ENCODE peak calls at places on chromosome 17, in six cellular contexts. One of them, this sample, is unnamed.

GRCh38 chr17:5785343-5785742 is 201.0 kb upstream of the NLRP1 start:
- DNase-seq in GM04504: peak; percentile 52
- DNase-seq in stimulated activated CD4-positive, alpha-beta T cell treated with anti-CD3 and anti-CD28 coated beads, Interleukin-4, amount 100 ng/mL, for 1 hour: no peak
- DNase-seq in endothelial cell: no peak
- DNase-seq in activated T-cell treated with anti-CD3 and anti-CD28 coated beads, Interleukin-2, amount 50 U/mL, for 4 hours: no peak
- DNase-seq in EL: peak; percentile 89
- DNase-seq in this sample: no peak

GRCh38 chr17:42651392-42651791 is 7.7 kb upstream of the TUBG2 start:
- DNase-seq in stimulated activated CD4-positive, alpha-beta T cell treated with anti-CD3 and anti-CD28 coated beads, Interleukin-4, amount 100 ng/mL, for 1 hour: no peak
- DNase-seq in GM04504: no peak
- DNase-seq in activated T-cell treated with anti-CD3 and anti-CD28 coated beads, Interleukin-2, amount 50 U/mL, for 4 hours: no peak
- DNase-seq in endothelial cell: no peak
- DNase-seq in EL: no peak
- DNase-seq in this sample: no peak

GRCh38 chr17:63497708-63498483 is 21.0 kb downstream of the ACE start:
- DNase-seq in endothelial cell: peak; percentile 51
- DNase-seq in activated T-cell treated with anti-CD3 and anti-CD28 coated beads, Interleukin-2, amount 50 U/mL, for 4 hours: no peak
- DNase-seq in GM04504: no peak
- DNase-seq in EL: peak; percentile 15
- DNase-seq in stimulated activated CD4-positive, alpha-beta T cell treated with anti-CD3 and anti-CD28 coated beads, Interleukin-4, amount 100 ng/mL, for 1 hour: no peak
- DNase-seq in this sample: no peak

GRCh38 chr17:48505788-48506187 is 25.0 kb downstream of the HOXB1 start:
- DNase-seq in EL: peak; percentile 72
- DNase-seq in stimulated activated CD4-positive, alpha-beta T cell treated with anti-CD3 and anti-CD28 coated beads, Interleukin-4, amount 100 ng/mL, for 1 hour: no peak
- DNase-seq in endothelial cell: no peak
- DNase-seq in GM04504: peak; percentile 77
- DNase-seq in activated T-cell treated with anti-CD3 and anti-CD28 coated beads, Interleukin-2, amount 50 U/mL, for 4 hours: peak; percentile 14
- DNase-seq in this sample: peak; percentile 36

GRCh38 chr17:2723997-2724782 is 12.6 kb upstream of the CLUH start:
- DNase-seq in EL: no peak
- DNase-seq in GM04504: no peak
- DNase-seq in activated T-cell treated with anti-CD3 and anti-CD28 coated beads, Interleukin-2, amount 50 U/mL, for 4 hours: no peak
- DNase-seq in endothelial cell: peak; percentile 60
- DNase-seq in stimulated activated CD4-positive, alpha-beta T cell treated with anti-CD3 and anti-CD28 coated beads, Interleukin-4, amount 100 ng/mL, for 1 hour: no peak
- DNase-seq in this sample: no peak

GRCh38 chr17:13538841-13539411 is 62.8 kb downstream of the HS3ST3A1 start:
- DNase-seq in endothelial cell: no peak
- DNase-seq in GM04504: no peak
- DNase-seq in EL: peak; percentile 37
- DNase-seq in stimulated activated CD4-positive, alpha-beta T cell treated with anti-CD3 and anti-CD28 coated beads, Interleukin-4, amount 100 ng/mL, for 1 hour: no peak
- DNase-seq in activated T-cell treated with anti-CD3 and anti-CD28 coated beads, Interleukin-2, amount 50 U/mL, for 4 hours: no peak
- DNase-seq in this sample: no peak

GRCh38 chr17:77458202-77459017 is 317.6 kb downstream of the SEC14L1 start:
- DNase-seq in endothelial cell: no peak
- DNase-seq in EL: no peak
- DNase-seq in GM04504: no peak
- DNase-seq in stimulated activated CD4-positive, alpha-beta T cell treated with anti-CD3 and anti-CD28 coated beads, Interleukin-4, amount 100 ng/mL, for 1 hour: peak; percentile 53
- DNase-seq in activated T-cell treated with anti-CD3 and anti-CD28 coated beads, Interleukin-2, amount 50 U/mL, for 4 hours: peak; percentile 31
- DNase-seq in this sample: peak; percentile 34

GRCh38 chr17:43701318-43701743 is 39.6 kb upstream of the MEOX1 start:
- DNase-seq in GM04504: no peak
- DNase-seq in EL: peak; percentile 92
- DNase-seq in endothelial cell: no peak
- DNase-seq in stimulated activated CD4-positive, alpha-beta T cell treated with anti-CD3 and anti-CD28 coated beads, Interleukin-4, amount 100 ng/mL, for 1 hour: no peak
- DNase-seq in activated T-cell treated with anti-CD3 and anti-CD28 coated beads, Interleukin-2, amount 50 U/mL, for 4 hours: no peak
- DNase-seq in this sample: peak; percentile 25

GRCh38 chr17:59753522-59754467 is 46.3 kb downstream of the VMP1 start:
- DNase-seq in stimulated activated CD4-positive, alpha-beta T cell treated with anti-CD3 and anti-CD28 coated beads, Interleukin-4, amount 100 ng/mL, for 1 hour: no peak
- DNase-seq in activated T-cell treated with anti-CD3 and anti-CD28 coated beads, Interleukin-2, amount 50 U/mL, for 4 hours: no peak
- DNase-seq in endothelial cell: no peak
- DNase-seq in GM04504: peak; percentile 76
- DNase-seq in EL: peak; percentile 88
- DNase-seq in this sample: no peak

GRCh38 chr17:2054262-2054739 is 602 bp upstream of the HIC1 start:
- DNase-seq in EL: peak; percentile 73
- DNase-seq in stimulated activated CD4-positive, alpha-beta T cell treated with anti-CD3 and anti-CD28 coated beads, Interleukin-4, amount 100 ng/mL, for 1 hour: peak; percentile 39
- DNase-seq in activated T-cell treated with anti-CD3 and anti-CD28 coated beads, Interleukin-2, amount 50 U/mL, for 4 hours: no peak
- DNase-seq in endothelial cell: no peak
- DNase-seq in GM04504: no peak
- DNase-seq in this sample: peak; percentile 50

GRCh38 chr17:18960803-18961511 is 9.0 kb downstream of the SLC5A10 start:
- DNase-seq in GM04504: peak; percentile 32
- DNase-seq in endothelial cell: peak; percentile 94
- DNase-seq in activated T-cell treated with anti-CD3 and anti-CD28 coated beads, Interleukin-2, amount 50 U/mL, for 4 hours: peak; percentile 82
- DNase-seq in EL: peak; percentile 68
- DNase-seq in stimulated activated CD4-positive, alpha-beta T cell treated with anti-CD3 and anti-CD28 coated beads, Interleukin-4, amount 100 ng/mL, for 1 hour: peak; percentile 80
- DNase-seq in this sample: peak; percentile 65

GRCh38 chr17:79801156-79802038 is 4.5 kb upstream of the CBX8 start:
- DNase-seq in stimulated activated CD4-positive, alpha-beta T cell treated with anti-CD3 and anti-CD28 coated beads, Interleukin-4, amount 100 ng/mL, for 1 hour: no peak
- DNase-seq in endothelial cell: no peak
- DNase-seq in activated T-cell treated with anti-CD3 and anti-CD28 coated beads, Interleukin-2, amount 50 U/mL, for 4 hours: no peak
- DNase-seq in EL: no peak
- DNase-seq in GM04504: no peak
- DNase-seq in this sample: no peak

GRCh38 chr17:9381068-9381467 is 194.6 kb downstream of the STX8 start:
- DNase-seq in endothelial cell: no peak
- DNase-seq in GM04504: no peak
- DNase-seq in EL: peak; percentile 17
- DNase-seq in activated T-cell treated with anti-CD3 and anti-CD28 coated beads, Interleukin-2, amount 50 U/mL, for 4 hours: no peak
- DNase-seq in stimulated activated CD4-positive, alpha-beta T cell treated with anti-CD3 and anti-CD28 coated beads, Interleukin-4, amount 100 ng/mL, for 1 hour: no peak
- DNase-seq in this sample: no peak

GRCh38 chr17:75622071-75622470 is 11.2 kb upstream of the SMIM5 start:
- DNase-seq in endothelial cell: no peak
- DNase-seq in GM04504: no peak
- DNase-seq in EL: no peak
- DNase-seq in activated T-cell treated with anti-CD3 and anti-CD28 coated beads, Interleukin-2, amount 50 U/mL, for 4 hours: no peak
- DNase-seq in stimulated activated CD4-positive, alpha-beta T cell treated with anti-CD3 and anti-CD28 coated beads, Interleukin-4, amount 100 ng/mL, for 1 hour: no peak
- DNase-seq in this sample: no peak

GRCh38 chr17:76007850-76008165 is 7.2 kb downstream of the CDK3 start:
- DNase-seq in activated T-cell treated with anti-CD3 and anti-CD28 coated beads, Interleukin-2, amount 50 U/mL, for 4 hours: no peak
- DNase-seq in GM04504: no peak
- DNase-seq in stimulated activated CD4-positive, alpha-beta T cell treated with anti-CD3 and anti-CD28 coated beads, Interleukin-4, amount 100 ng/mL, for 1 hour: no peak
- DNase-seq in EL: no peak
- DNase-seq in endothelial cell: no peak
- DNase-seq in this sample: no peak